ENCODE peak calls at places on chromosomes 3 and 15, in ten cellular contexts. One of them, this sample, is unnamed.

GRCh38 chr3:102037209-102037608 is 187.9 kb downstream of the NFKBIZ start:
- DNase-seq in fibroblast of pulmonary artery: peak; percentile 22
- DNase-seq in body of pancreas: no peak
- DNase-seq in GM23248: no peak
- DNase-seq in tibial nerve: no peak
- DNase-seq in mesendoderm: no peak
- DNase-seq in neuronal stem cell: no peak
- DNase-seq in K562: no peak
- DNase-seq in coronary artery: no peak
- DNase-seq in hepatocyte: no peak
- DNase-seq in this sample: peak; percentile 54

GRCh38 chr3:118811333-118811732 is 223.3 kb downstream of the IGSF11 start:
- DNase-seq in fibroblast of pulmonary artery: no peak
- DNase-seq in body of pancreas: no peak
- DNase-seq in GM23248: no peak
- DNase-seq in tibial nerve: no peak
- DNase-seq in mesendoderm: no peak
- DNase-seq in neuronal stem cell: no peak
- DNase-seq in K562: no peak
- DNase-seq in coronary artery: no peak
- DNase-seq in hepatocyte: peak; percentile 15
- DNase-seq in this sample: no peak

GRCh38 chr15:57747206-57747605 is 40.7 kb downstream of the POLR2M start:
- DNase-seq in fibroblast of pulmonary artery: no peak
- DNase-seq in body of pancreas: no peak
- DNase-seq in GM23248: no peak
- DNase-seq in tibial nerve: no peak
- DNase-seq in mesendoderm: no peak
- DNase-seq in neuronal stem cell: no peak
- DNase-seq in K562: no peak
- DNase-seq in coronary artery: no peak
- DNase-seq in hepatocyte: no peak
- DNase-seq in this sample: peak; percentile 56

GRCh38 chr3:123292321-123293310 is 90.9 kb downstream of the SEC22A start:
- DNase-seq in fibroblast of pulmonary artery: no peak
- DNase-seq in body of pancreas: no peak
- DNase-seq in GM23248: no peak
- DNase-seq in tibial nerve: no peak
- DNase-seq in mesendoderm: peak; percentile 78
- DNase-seq in neuronal stem cell: no peak
- DNase-seq in K562: no peak
- DNase-seq in coronary artery: no peak
- DNase-seq in hepatocyte: no peak
- DNase-seq in this sample: no peak

GRCh38 chr3:178634975-178635374 is 98.7 kb downstream of the KCNMB2 start:
- DNase-seq in fibroblast of pulmonary artery: no peak
- DNase-seq in body of pancreas: no peak
- DNase-seq in GM23248: no peak
- DNase-seq in tibial nerve: no peak
- DNase-seq in mesendoderm: no peak
- DNase-seq in neuronal stem cell: no peak
- DNase-seq in K562: no peak
- DNase-seq in coronary artery: no peak
- DNase-seq in hepatocyte: no peak
- DNase-seq in this sample: no peak

GRCh38 chr3:141457624-141458236 is 29.1 kb upstream of the RASA2 start:
- DNase-seq in fibroblast of pulmonary artery: no peak
- DNase-seq in body of pancreas: no peak
- DNase-seq in GM23248: peak; percentile 52
- DNase-seq in tibial nerve: no peak
- DNase-seq in mesendoderm: no peak
- DNase-seq in neuronal stem cell: no peak
- DNase-seq in K562: no peak
- DNase-seq in coronary artery: no peak
- DNase-seq in hepatocyte: peak; percentile 45
- DNase-seq in this sample: no peak

GRCh38 chr15:27767918-27768640 is 331.0 kb downstream of the OCA2 start:
- DNase-seq in fibroblast of pulmonary artery: no peak
- DNase-seq in body of pancreas: no peak
- DNase-seq in GM23248: no peak
- DNase-seq in tibial nerve: no peak
- DNase-seq in mesendoderm: no peak
- DNase-seq in neuronal stem cell: no peak
- DNase-seq in K562: no peak
- DNase-seq in coronary artery: no peak
- DNase-seq in hepatocyte: no peak
- DNase-seq in this sample: no peak

GRCh38 chr3:81592101-81592500 is 169.3 kb downstream of the GBE1 start:
- DNase-seq in fibroblast of pulmonary artery: peak; percentile 24
- DNase-seq in body of pancreas: no peak
- DNase-seq in GM23248: peak; percentile 60
- DNase-seq in tibial nerve: no peak
- DNase-seq in mesendoderm: no peak
- DNase-seq in neuronal stem cell: no peak
- DNase-seq in K562: no peak
- DNase-seq in coronary artery: no peak
- DNase-seq in hepatocyte: no peak
- DNase-seq in this sample: peak; percentile 30

GRCh38 chr15:66679657-66680108 is 22.4 kb upstream of the SMAD6 start:
- DNase-seq in fibroblast of pulmonary artery: peak; percentile 75
- DNase-seq in body of pancreas: no peak
- DNase-seq in GM23248: no peak
- DNase-seq in tibial nerve: no peak
- DNase-seq in mesendoderm: peak; percentile 99
- DNase-seq in neuronal stem cell: no peak
- DNase-seq in K562: peak; percentile 92
- DNase-seq in coronary artery: no peak
- DNase-seq in hepatocyte: peak; percentile 85
- DNase-seq in this sample: no peak

GRCh38 chr3:126755866-126756265 is 51.8 kb downstream of the CHCHD6 start:
- DNase-seq in fibroblast of pulmonary artery: no peak
- DNase-seq in body of pancreas: no peak
- DNase-seq in GM23248: no peak
- DNase-seq in tibial nerve: no peak
- DNase-seq in mesendoderm: no peak
- DNase-seq in neuronal stem cell: no peak
- DNase-seq in K562: no peak
- DNase-seq in coronary artery: peak; percentile 46
- DNase-seq in hepatocyte: no peak
- DNase-seq in this sample: no peak

GRCh38 chr15:64842099-64842940 is 605 bp downstream of the PLEKHO2 start:
- DNase-seq in fibroblast of pulmonary artery: peak; percentile 49
- DNase-seq in body of pancreas: peak; percentile 26
- DNase-seq in GM23248: peak; percentile 58
- DNase-seq in tibial nerve: no peak
- DNase-seq in mesendoderm: peak; percentile 51
- DNase-seq in neuronal stem cell: no peak
- DNase-seq in K562: no peak
- DNase-seq in coronary artery: peak; percentile 84
- DNase-seq in hepatocyte: no peak
- DNase-seq in this sample: peak; percentile 54

GRCh38 chr3:118972974-118973373 is 61.7 kb downstream of the IGSF11 start:
- DNase-seq in fibroblast of pulmonary artery: no peak
- DNase-seq in body of pancreas: no peak
- DNase-seq in GM23248: no peak
- DNase-seq in tibial nerve: no peak
- DNase-seq in mesendoderm: no peak
- DNase-seq in neuronal stem cell: no peak
- DNase-seq in K562: no peak
- DNase-seq in coronary artery: no peak
- DNase-seq in hepatocyte: no peak
- DNase-seq in this sample: no peak

DNA sequence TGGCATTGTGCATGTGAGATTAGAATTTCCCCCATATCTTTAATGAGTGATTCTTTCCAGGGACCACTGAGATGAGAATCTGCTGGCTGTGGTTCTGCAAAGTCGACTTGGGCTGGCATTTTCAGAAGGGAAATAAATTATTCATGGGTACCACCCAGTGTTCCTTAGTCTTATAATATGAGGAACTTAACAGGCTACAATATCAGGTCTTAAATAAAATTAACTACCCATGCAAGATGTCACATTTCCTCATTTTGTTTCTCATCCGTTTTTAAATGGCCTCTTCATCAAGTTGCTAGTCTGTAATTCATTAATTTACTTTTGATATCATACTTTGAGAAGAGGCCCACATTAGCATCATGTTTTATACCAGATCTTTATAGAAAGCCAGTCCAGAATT is 58.3 kb upstream of the SKOR1 start:
- DNase-seq in fibroblast of pulmonary artery: no peak
- DNase-seq in body of pancreas: no peak
- DNase-seq in GM23248: no peak
- DNase-seq in tibial nerve: no peak
- DNase-seq in mesendoderm: no peak
- DNase-seq in neuronal stem cell: no peak
- DNase-seq in K562: no peak
- DNase-seq in coronary artery: no peak
- DNase-seq in hepatocyte: no peak
- DNase-seq in this sample: no peak
- H3K4me3 ChIP-seq in fibroblast of pulmonary artery: no peak overlapping the region
- H3K4me3 ChIP-seq in body of pancreas: no peak overlapping the region
- H3K4me3 ChIP-seq in GM23248: no peak overlapping the region
- H3K4me3 ChIP-seq in tibial nerve: no peak overlapping the region
- H3K4me3 ChIP-seq in mesendoderm: no peak overlapping the region
- H3K4me3 ChIP-seq in neuronal stem cell: no peak overlapping the region
- H3K4me3 ChIP-seq in K562: no peak overlapping the region
- H3K4me3 ChIP-seq in coronary artery: no peak overlapping the region
- H3K4me3 ChIP-seq in hepatocyte: no peak overlapping the region
- H3K4me3 ChIP-seq in this sample: no peak overlapping the region

GRCh38 chr3:25430942-25431570 is 3.0 kb downstream of the RARB start:
- DNase-seq in fibroblast of pulmonary artery: peak; percentile 17
- DNase-seq in body of pancreas: no peak
- DNase-seq in GM23248: no peak
- DNase-seq in tibial nerve: no peak
- DNase-seq in mesendoderm: no peak
- DNase-seq in neuronal stem cell: no peak
- DNase-seq in K562: no peak
- DNase-seq in coronary artery: no peak
- DNase-seq in hepatocyte: no peak
- DNase-seq in this sample: peak; percentile 34
- H3K4me3 ChIP-seq in fibroblast of pulmonary artery: peak overlapping the region; percentile 70
- H3K4me3 ChIP-seq in body of pancreas: no peak overlapping the region
- H3K4me3 ChIP-seq in GM23248: no peak overlapping the region
- H3K4me3 ChIP-seq in tibial nerve: peak overlapping the region; percentile 68
- H3K4me3 ChIP-seq in mesendoderm: no peak overlapping the region
- H3K4me3 ChIP-seq in neuronal stem cell: no peak overlapping the region
- H3K4me3 ChIP-seq in K562: no peak overlapping the region
- H3K4me3 ChIP-seq in coronary artery: peak overlapping the region; percentile 87
- H3K4me3 ChIP-seq in hepatocyte: peak overlapping the region; percentile 65
- H3K4me3 ChIP-seq in this sample: peak overlapping the region; percentile 80

GRCh38 chr15:80151576-80151975 is 1.2 kb upstream of the FAH start:
- DNase-seq in fibroblast of pulmonary artery: no peak
- DNase-seq in body of pancreas: no peak
- DNase-seq in GM23248: no peak
- DNase-seq in tibial nerve: no peak
- DNase-seq in mesendoderm: no peak
- DNase-seq in neuronal stem cell: no peak
- DNase-seq in K562: no peak
- DNase-seq in coronary artery: no peak
- DNase-seq in hepatocyte: no peak
- DNase-seq in this sample: no peak
- H3K4me3 ChIP-seq in fibroblast of pulmonary artery: no peak overlapping the region
- H3K4me3 ChIP-seq in body of pancreas: no peak overlapping the region
- H3K4me3 ChIP-seq in GM23248: peak overlapping the region; percentile 68
- H3K4me3 ChIP-seq in tibial nerve: no peak overlapping the region
- H3K4me3 ChIP-seq in mesendoderm: no peak overlapping the region
- H3K4me3 ChIP-seq in neuronal stem cell: no peak overlapping the region
- H3K4me3 ChIP-seq in K562: peak overlapping the region; percentile 47
- H3K4me3 ChIP-seq in coronary artery: no peak overlapping the region
- H3K4me3 ChIP-seq in hepatocyte: peak overlapping the region; percentile 22
- H3K4me3 ChIP-seq in this sample: no peak overlapping the region

DNA sequence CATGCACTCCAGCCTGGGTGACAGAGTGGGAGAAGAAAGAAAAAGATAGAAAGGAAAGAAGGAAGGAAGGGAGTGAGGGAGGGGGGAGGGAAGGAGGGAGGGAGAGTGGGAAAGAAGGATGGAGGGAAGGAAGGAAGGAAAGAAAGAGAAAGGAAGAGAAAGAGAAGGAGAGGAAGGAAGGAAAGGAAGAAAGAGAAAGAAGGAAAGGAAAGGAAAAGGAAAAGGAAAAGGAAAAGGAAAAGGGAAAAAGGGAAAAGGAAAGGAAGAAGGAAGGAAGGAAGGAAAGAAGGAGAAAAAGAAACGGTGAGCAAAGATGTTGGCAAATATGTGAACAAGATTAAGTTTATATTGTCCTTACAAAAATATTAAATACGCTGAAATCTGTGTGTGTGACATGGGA is 36.2 kb upstream of the TICRR start:
- DNase-seq in fibroblast of pulmonary artery: no peak
- DNase-seq in body of pancreas: no peak
- DNase-seq in GM23248: no peak
- DNase-seq in tibial nerve: no peak
- DNase-seq in mesendoderm: no peak
- DNase-seq in neuronal stem cell: no peak
- DNase-seq in K562: no peak
- DNase-seq in coronary artery: no peak
- DNase-seq in hepatocyte: no peak
- DNase-seq in this sample: no peak
- H3K4me3 ChIP-seq in fibroblast of pulmonary artery: no peak overlapping the region
- H3K4me3 ChIP-seq in body of pancreas: no peak overlapping the region
- H3K4me3 ChIP-seq in GM23248: no peak overlapping the region
- H3K4me3 ChIP-seq in tibial nerve: no peak overlapping the region
- H3K4me3 ChIP-seq in mesendoderm: no peak overlapping the region
- H3K4me3 ChIP-seq in neuronal stem cell: no peak overlapping the region
- H3K4me3 ChIP-seq in K562: no peak overlapping the region
- H3K4me3 ChIP-seq in coronary artery: no peak overlapping the region
- H3K4me3 ChIP-seq in hepatocyte: no peak overlapping the region
- H3K4me3 ChIP-seq in this sample: no peak overlapping the region

DNA sequence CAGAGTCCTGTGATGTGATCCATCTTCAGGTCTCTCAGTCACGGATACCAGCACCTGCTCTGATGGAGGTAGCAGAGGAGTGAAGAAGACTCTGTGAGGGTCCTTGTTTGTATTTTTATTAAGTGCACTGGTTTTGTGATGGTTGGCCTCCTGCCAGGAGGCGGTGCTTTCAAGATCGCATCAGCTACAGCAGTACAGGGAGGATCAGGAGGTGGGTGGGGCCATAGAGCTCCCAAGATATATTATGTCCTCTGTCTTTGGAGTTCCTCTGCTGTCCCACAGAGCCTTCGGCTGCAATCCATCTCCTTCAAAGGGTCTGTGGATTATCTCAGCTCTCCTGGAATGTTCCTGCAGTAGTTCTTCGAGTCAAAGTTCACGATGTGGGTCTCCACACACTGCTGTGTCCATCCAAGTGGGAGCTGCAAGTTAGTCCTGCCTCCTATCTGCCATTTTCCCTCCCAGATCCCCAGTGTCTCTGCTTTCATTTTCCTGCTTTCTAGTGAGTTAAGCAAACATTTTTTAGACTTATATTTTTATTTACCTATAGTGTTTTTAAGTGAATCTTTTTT is 54.7 kb downstream of the TM2D3 start:
- DNase-seq in fibroblast of pulmonary artery: peak; percentile 11
- DNase-seq in body of pancreas: no peak
- DNase-seq in GM23248: no peak
- DNase-seq in tibial nerve: no peak
- DNase-seq in mesendoderm: no peak
- DNase-seq in neuronal stem cell: no peak
- DNase-seq in K562: no peak
- DNase-seq in coronary artery: no peak
- DNase-seq in hepatocyte: no peak
- DNase-seq in this sample: no peak
- H3K4me3 ChIP-seq in fibroblast of pulmonary artery: no peak overlapping the region
- H3K4me3 ChIP-seq in body of pancreas: no peak overlapping the region
- H3K4me3 ChIP-seq in GM23248: no peak overlapping the region
- H3K4me3 ChIP-seq in tibial nerve: no peak overlapping the region
- H3K4me3 ChIP-seq in mesendoderm: no peak overlapping the region
- H3K4me3 ChIP-seq in neuronal stem cell: no peak overlapping the region
- H3K4me3 ChIP-seq in K562: no peak overlapping the region
- H3K4me3 ChIP-seq in coronary artery: no peak overlapping the region
- H3K4me3 ChIP-seq in hepatocyte: no peak overlapping the region
- H3K4me3 ChIP-seq in this sample: no peak overlapping the region

This sample was measured in fibroblast of the aortic adventitia.